ENCODE peak calls at places on chromosomes 4 and X, in four cellular contexts. H is AG10803, L is neural progenitor cell, F is ovary. E is an unnamed sample.

GRCh38 chrX:15206306-15206705 is 63.6 kb downstream of the ASB9 start:
- DNase-seq in H (no peak), L (no peak), F (no peak), E (no peak)

GRCh38 chr4:98524271-98524670 is 134.1 kb downstream of the TSPAN5 start:
- DNase-seq in H (no peak), L (no peak), F (no peak), E (no peak)

GRCh38 chr4:18689308-18689915 is 667.9 kb upstream of the LCORL start:
- DNase-seq in H (peak; percentile 60), L (peak; percentile 61), F (peak; percentile 16), E (peak; percentile 43)

GRCh38 chr4:164251257-164251656 is 502.7 kb upstream of the SMIM31 start:
- DNase-seq in H (no peak), L (no peak), F (no peak), E (no peak)

GRCh38 chr4:147714575-147715401 is 17.1 kb upstream of the ARHGAP10 start:
- DNase-seq in H (peak; percentile 95), L (no peak), F (no peak), E (no peak)

GRCh38 chr4:120920666-120921065 is 1.9 kb downstream of the PRDM5 start:
- DNase-seq in H (no peak), L (no peak), F (no peak), E (no peak)

GRCh38 chr4:102469806-102470205 is 31.4 kb upstream of the NFKB1 start:
- DNase-seq in H (no peak), L (no peak), F (no peak), E (no peak)

GRCh38 chr4:188839704-188840103 is 700.5 kb downstream of the TRIML1 start:
- DNase-seq in H (peak; percentile 9), L (no peak), F (no peak), E (peak; percentile 35)

GRCh38 chrX:108584617-108585211 is 145.1 kb downstream of the COL4A5 start:
- DNase-seq in H (peak; percentile 0), L (peak; percentile 68), F (no peak), E (no peak)

DNA sequence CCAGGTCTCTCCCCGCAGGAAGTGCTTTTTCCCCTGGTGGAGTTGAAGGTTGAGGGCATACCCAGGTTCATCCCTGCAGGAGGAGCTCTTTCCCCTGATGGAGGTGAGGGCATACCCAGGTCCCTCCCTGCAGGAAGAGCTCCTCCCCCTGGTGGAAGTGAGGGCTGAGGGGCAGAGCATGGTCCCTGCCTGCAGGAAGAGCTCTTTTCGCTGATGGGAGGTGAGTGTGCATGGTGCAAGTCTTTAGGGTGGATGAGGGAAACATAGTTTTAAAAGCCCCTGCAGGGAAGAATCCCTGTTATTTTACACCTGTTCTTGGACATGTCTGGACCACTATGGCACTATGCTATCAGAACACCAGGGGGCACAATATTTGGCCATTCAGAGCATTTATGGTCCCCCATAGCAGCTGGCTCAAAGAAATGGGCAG is 43.7 kb upstream of the PUDP start:
- DNase-seq in H (no peak), L (no peak), F (no peak), E (no peak)
- TF ChIP-seq CTCF in H (no peak), L (peak; percentile 28), F (no peak), E (peak; percentile 23)

GRCh38 chr4:88591787-88592599 is at the start of gene HERC3:
- DNase-seq in H (peak; percentile 86), L (peak; percentile 95), F (peak; percentile 92), E (no peak)
- TF ChIP-seq CTCF in H (peak; percentile 3), L (peak; percentile 8), F (no peak), E (no peak)

GRCh38 chr4:156870861-156871260 is 100.7 kb downstream of the PDGFC start:
- DNase-seq in H (no peak), L (no peak), F (no peak), E (no peak)
- TF ChIP-seq CTCF in H (no peak), L (no peak), F (no peak), E (no peak)

DNA sequence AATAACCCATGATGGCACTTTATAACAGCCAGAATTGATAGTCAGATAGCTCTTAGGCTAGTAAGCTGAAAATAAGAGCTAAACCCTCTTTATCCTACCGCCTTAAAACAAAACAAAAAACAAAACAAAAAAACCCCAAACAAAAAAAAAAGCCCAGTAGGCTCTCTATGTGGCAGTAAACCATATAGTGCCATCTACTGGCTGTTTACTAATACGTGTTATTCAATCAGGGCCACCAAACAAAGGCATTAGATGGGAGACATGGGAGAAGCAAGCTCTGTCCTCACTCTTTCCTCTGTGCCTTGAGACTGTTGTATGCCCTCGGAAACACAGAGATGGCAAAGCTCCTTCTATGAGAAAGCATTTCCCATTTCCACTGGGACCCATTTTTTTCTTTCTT is 148.8 kb upstream of the MID1 start:
- DNase-seq in H (peak; percentile 54), L (peak; percentile 75), F (no peak), E (no peak)
- TF ChIP-seq CTCF in H (peak; percentile 62), L (peak; percentile 60), F (no peak), E (peak; percentile 35)

GRCh38 chr4:51997647-51998046 is 22.5 kb downstream of the LRRC66 start:
- DNase-seq in H (no peak), L (no peak), F (no peak), E (no peak)
- TF ChIP-seq CTCF in H (no peak), L (no peak), F (no peak), E (no peak)

DNA sequence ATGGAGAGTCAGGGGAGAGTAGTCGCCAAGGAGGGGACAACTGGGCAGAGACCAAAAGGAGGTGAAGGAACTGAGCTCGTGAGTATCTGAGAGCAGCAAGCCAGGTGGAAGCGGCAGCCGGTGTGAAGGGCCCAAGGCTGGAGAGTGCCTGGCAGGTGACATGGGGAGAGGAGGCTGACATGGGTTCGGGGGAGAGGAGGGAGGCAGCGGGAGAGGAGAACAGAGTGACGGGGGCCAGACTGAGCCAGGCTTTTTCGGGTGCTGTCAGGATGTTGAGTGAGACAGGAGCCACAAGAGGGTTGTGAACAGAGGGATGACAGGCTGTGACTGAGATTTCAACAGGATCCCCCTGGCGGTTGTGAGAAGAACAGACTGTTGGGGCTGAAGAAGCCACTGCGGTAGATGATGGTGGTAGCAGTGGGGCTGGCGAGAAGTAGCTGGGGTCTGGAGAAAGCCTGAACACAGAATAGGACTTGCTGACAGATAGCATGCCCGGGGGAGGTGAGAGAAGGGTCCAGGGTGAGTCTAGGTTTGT is 5.7 kb downstream of the ELK1 start:
- DNase-seq in H (peak; percentile 31), L (peak; percentile 57), F (no peak), E (no peak)
- TF ChIP-seq CTCF in H (peak; percentile 52), L (peak; percentile 56), F (peak; percentile 35), E (peak; percentile 35)

E was measured in HFF-Myc.